ENCODE peak calls at places on chromosomes 7 and 10, in ten cellular contexts. L is activated gamma-delta T cell; K is activated CD8-positive, alpha-beta memory T cell treated with anti-CD3 and anti-CD28 coated beads for 1 hour; S is amniotic epithelial cell; E is neural progenitor cell; X is PC-3; G is M059J; N is stimulated activated CD4-positive, alpha-beta T cell treated with anti-CD3 and anti-CD28 coated beads, Interleukin-2, amount 100 ng/mL, for 48 hours; O is fibroblast of pulmonary artery; Z is stimulated activated CD8-positive, alpha-beta memory T cell treated with anti-CD3 and anti-CD28 coated beads, Interleukin-12 subunit alpha, Interleukin-12 subunit beta, amount 100 ng/mL, for 1 hour. M is an unnamed sample.

GRCh38 chr10:89894051-89894450 is 192.7 kb downstream of the KIF20B start:
- DNase-seq in Z (no peak), G (peak; percentile 27), L (no peak), X (no peak), S (no peak), K (no peak), E (no peak), O (no peak), N (no peak), M (no peak)

GRCh38 chr7:112009081-112009480 is 197.1 kb downstream of the DOCK4 start:
- DNase-seq in O (peak; percentile 73), L (no peak), G (peak; percentile 84), X (peak; percentile 77), S (peak; percentile 78), Z (no peak), N (no peak), K (no peak), E (no peak), M (no peak)

GRCh38 chr10:100625821-100626220 is 90.1 kb downstream of the HIF1AN start:
- DNase-seq in G (no peak), X (no peak), N (no peak), K (no peak), S (no peak), L (no peak), Z (no peak), O (no peak), E (peak; percentile 82), M (no peak)

GRCh38 chr10:31939797-31940708 is 11.4 kb upstream of the ARHGAP12 start:
- DNase-seq in L (no peak), G (peak; percentile 42), K (no peak), N (no peak), E (no peak), X (peak; percentile 31), S (peak; percentile 43), O (no peak), Z (no peak), M (no peak)

GRCh38 chr7:119711104-119711503 is 561.9 kb upstream of the KCND2 start:
- DNase-seq in O (no peak), N (no peak), L (no peak), K (no peak), Z (no peak), S (no peak), E (no peak), X (no peak), G (no peak), M (no peak)

GRCh38 chr7:106865130-106866115 is at the start of gene PIK3CG:
- DNase-seq in N (no peak), O (peak; percentile 3), Z (no peak), G (no peak), K (no peak), L (no peak), E (no peak), S (no peak), X (no peak), M (peak; percentile 63)

GRCh38 chr10:48333856-48334255 is 27.4 kb downstream of the MAPK8 start:
- DNase-seq in Z (no peak), L (no peak), N (no peak), X (no peak), S (peak; percentile 28), O (no peak), K (no peak), E (no peak), G (peak; percentile 57), M (no peak)

GRCh38 chr10:10644317-10645111 is 373.2 kb upstream of the CELF2 start:
- DNase-seq in L (no peak), X (no peak), O (no peak), Z (no peak), K (no peak), E (no peak), G (no peak), S (no peak), N (no peak), M (no peak)

GRCh38 chr7:139246494-139246893 is 15.5 kb downstream of the UBN2 start:
- DNase-seq in X (no peak), E (no peak), N (no peak), K (no peak), L (no peak), Z (no peak), O (no peak), S (peak; percentile 28), G (no peak), M (no peak)

GRCh38 chr10:77060913-77061312 is 576.7 kb downstream of the KCNMA1 start:
- DNase-seq in L (no peak), S (no peak), O (no peak), N (no peak), Z (no peak), E (no peak), K (no peak), X (peak; percentile 50), G (no peak), M (no peak)

GRCh38 chr10:11454958-11455566 is 156.4 kb downstream of the USP6NL start:
- DNase-seq in E (no peak), S (no peak), O (no peak), X (no peak), L (no peak), G (no peak), N (no peak), Z (no peak), K (no peak), M (no peak)

GRCh38 chr10:61471491-61471890 is 18.3 kb upstream of the TMEM26 start:
- DNase-seq in X (no peak), S (peak; percentile 73), L (no peak), N (no peak), Z (no peak), G (peak; percentile 37), O (no peak), K (no peak), E (no peak), M (no peak)

GRCh38 chr7:2248984-2249694 is 7.1 kb downstream of the NUDT1 start:
- DNase-seq in N (peak; percentile 21), G (peak; percentile 96), K (no peak), Z (no peak), O (peak; percentile 95), E (no peak), S (peak; percentile 95), X (peak; percentile 80), L (no peak), M (no peak)

GRCh38 chr7:81470084-81470723 is 299.6 kb downstream of the HGF start:
- DNase-seq in S (peak; percentile 86), Z (no peak), X (peak; percentile 70), L (no peak), E (peak; percentile 77), K (no peak), O (peak; percentile 85), G (peak; percentile 76), N (peak; percentile 9), M (no peak)

GRCh38 chr10:31604141-31604540 is 285.1 kb downstream of the ZEB1 start:
- DNase-seq in O (no peak), S (peak; percentile 35), E (no peak), G (peak; percentile 12), N (no peak), L (no peak), K (no peak), Z (no peak), X (no peak), M (no peak)

GRCh38 chr7:91946549-91946948 is 5.9 kb downstream of the AKAP9 start:
- DNase-seq in K (no peak), G (no peak), O (no peak), E (no peak), X (no peak), L (no peak), S (no peak), Z (no peak), N (no peak), M (no peak)

GRCh38 chr10:1249142-1249541 is 193.0 kb downstream of the WDR37 start:
- DNase-seq in N (no peak), K (no peak), Z (no peak), G (no peak), E (no peak), S (no peak), L (no peak), X (no peak), O (no peak), M (no peak)

GRCh38 chr10:3199488-3199887 is 26.9 kb upstream of the PITRM1 start:
- DNase-seq in N (no peak), K (no peak), X (no peak), S (no peak), E (no peak), L (no peak), Z (no peak), G (no peak), O (no peak), M (no peak)

GRCh38 chr10:3592424-3592823 is 192.6 kb downstream of the KLF6 start:
- DNase-seq in Z (no peak), G (no peak), E (no peak), N (no peak), K (no peak), X (no peak), O (no peak), L (no peak), S (no peak), M (no peak)